ENCODE peak calls at places on chromosomes 16 and 17, in six cellular contexts. One of them, this sample, is unnamed.

GRCh38 chr16:85570735-85571562 is 42.2 kb upstream of the GSE1 start:
- DNase-seq in lower lobe of right lung: peak
- DNase-seq in cardiac muscle cell: no peak
- DNase-seq in Peyer's patch: no peak
- DNase-seq in colonic mucosa: no peak
- DNase-seq in thoracic aorta: no peak
- DNase-seq in this sample: no peak

GRCh38 chr17:78563189-78564145 is 13.7 kb downstream of the DNAH17 start:
- DNase-seq in lower lobe of right lung: no peak
- DNase-seq in cardiac muscle cell: no peak
- DNase-seq in Peyer's patch: no peak
- DNase-seq in colonic mucosa: no peak
- DNase-seq in thoracic aorta: no peak
- DNase-seq in this sample: no peak

GRCh38 chr16:89574681-89575246 is 794 bp upstream of the CPNE7 start:
- DNase-seq in lower lobe of right lung: peak
- DNase-seq in cardiac muscle cell: peak
- DNase-seq in Peyer's patch: peak
- DNase-seq in colonic mucosa: peak
- DNase-seq in thoracic aorta: no peak
- DNase-seq in this sample: peak

GRCh38 chr17:32627233-32628008 is 140.6 kb downstream of the CDK5R1 start:
- DNase-seq in lower lobe of right lung: no peak
- DNase-seq in cardiac muscle cell: no peak
- DNase-seq in Peyer's patch: no peak
- DNase-seq in colonic mucosa: no peak
- DNase-seq in thoracic aorta: no peak
- DNase-seq in this sample: no peak

GRCh38 chr17:65122836-65123756 is 14.1 kb upstream of the RGS9 start:
- DNase-seq in lower lobe of right lung: peak
- DNase-seq in cardiac muscle cell: peak
- DNase-seq in Peyer's patch: peak
- DNase-seq in colonic mucosa: peak
- DNase-seq in thoracic aorta: peak
- DNase-seq in this sample: peak

GRCh38 chr17:69761767-69762321 is 313.2 kb upstream of the KCNJ16 start:
- DNase-seq in lower lobe of right lung: no peak
- DNase-seq in cardiac muscle cell: no peak
- DNase-seq in Peyer's patch: no peak
- DNase-seq in colonic mucosa: no peak
- DNase-seq in thoracic aorta: no peak
- DNase-seq in this sample: peak

GRCh38 chr17:42407289-42407836 is 15.7 kb downstream of the CAVIN1 start:
- DNase-seq in lower lobe of right lung: peak
- DNase-seq in cardiac muscle cell: peak
- DNase-seq in Peyer's patch: peak
- DNase-seq in colonic mucosa: peak
- DNase-seq in thoracic aorta: peak
- DNase-seq in this sample: peak

GRCh38 chr16:50152386-50152806 is 710 bp upstream of the TENT4B start:
- DNase-seq in lower lobe of right lung: no peak
- DNase-seq in cardiac muscle cell: peak
- DNase-seq in Peyer's patch: no peak
- DNase-seq in colonic mucosa: peak
- DNase-seq in thoracic aorta: no peak
- DNase-seq in this sample: peak

GRCh38 chr17:81939218-81939617 is 2.1 kb upstream of the PYCR1 start:
- DNase-seq in lower lobe of right lung: no peak
- DNase-seq in cardiac muscle cell: no peak
- DNase-seq in Peyer's patch: no peak
- DNase-seq in colonic mucosa: no peak
- DNase-seq in thoracic aorta: no peak
- DNase-seq in this sample: no peak

GRCh38 chr17:42050360-42051012 is at the start of gene C17orf113:
- DNase-seq in lower lobe of right lung: peak
- DNase-seq in cardiac muscle cell: peak
- DNase-seq in Peyer's patch: peak
- DNase-seq in colonic mucosa: peak
- DNase-seq in thoracic aorta: no peak
- DNase-seq in this sample: peak

GRCh38 chr17:18166894-18167293 is 16.7 kb upstream of the ALKBH5 start:
- DNase-seq in lower lobe of right lung: no peak
- DNase-seq in cardiac muscle cell: no peak
- DNase-seq in Peyer's patch: no peak
- DNase-seq in colonic mucosa: no peak
- DNase-seq in thoracic aorta: no peak
- DNase-seq in this sample: no peak

GRCh38 chr17:9880582-9880999 is 24.5 kb downstream of the RCVRN start:
- DNase-seq in lower lobe of right lung: no peak
- DNase-seq in cardiac muscle cell: no peak
- DNase-seq in Peyer's patch: no peak
- DNase-seq in colonic mucosa: no peak
- DNase-seq in thoracic aorta: no peak
- DNase-seq in this sample: peak

GRCh38 chr17:69427486-69428197 is 13.1 kb downstream of the MAP2K6 start:
- DNase-seq in lower lobe of right lung: no peak
- DNase-seq in cardiac muscle cell: no peak
- DNase-seq in Peyer's patch: no peak
- DNase-seq in colonic mucosa: no peak
- DNase-seq in thoracic aorta: no peak
- DNase-seq in this sample: no peak

GRCh38 chr17:81180836-81181810 is 15.1 kb upstream of the AATK start:
- DNase-seq in lower lobe of right lung: no peak
- DNase-seq in cardiac muscle cell: no peak
- DNase-seq in Peyer's patch: no peak
- DNase-seq in colonic mucosa: no peak
- DNase-seq in thoracic aorta: no peak
- DNase-seq in this sample: no peak

GRCh38 chr17:31147507-31148202 is 52.9 kb downstream of the NF1 start:
- DNase-seq in lower lobe of right lung: no peak
- DNase-seq in cardiac muscle cell: no peak
- DNase-seq in Peyer's patch: no peak
- DNase-seq in colonic mucosa: no peak
- DNase-seq in thoracic aorta: no peak
- DNase-seq in this sample: no peak

GRCh38 chr17:80254396-80255241 is 6.0 kb upstream of the RNF213 start:
- DNase-seq in lower lobe of right lung: no peak
- DNase-seq in cardiac muscle cell: no peak
- DNase-seq in Peyer's patch: no peak
- DNase-seq in colonic mucosa: peak
- DNase-seq in thoracic aorta: peak
- DNase-seq in this sample: peak

GRCh38 chr17:63772801-63773271 is 561 bp downstream of the CCDC47 start:
- DNase-seq in lower lobe of right lung: no peak
- DNase-seq in cardiac muscle cell: peak
- DNase-seq in Peyer's patch: no peak
- DNase-seq in colonic mucosa: peak
- DNase-seq in thoracic aorta: no peak
- DNase-seq in this sample: no peak

GRCh38 chr16:22198547-22199293 is 7.4 kb upstream of the EEF2K start:
- DNase-seq in lower lobe of right lung: no peak
- DNase-seq in cardiac muscle cell: no peak
- DNase-seq in Peyer's patch: no peak
- DNase-seq in colonic mucosa: no peak
- DNase-seq in thoracic aorta: no peak
- DNase-seq in this sample: no peak

GRCh38 chr16:51968756-51969155 is 578.2 kb downstream of the TOX3 start:
- DNase-seq in lower lobe of right lung: no peak
- DNase-seq in cardiac muscle cell: no peak
- DNase-seq in Peyer's patch: no peak
- DNase-seq in colonic mucosa: no peak
- DNase-seq in thoracic aorta: no peak
- DNase-seq in this sample: no peak

GRCh38 chr16:9859706-9860105 is 322.5 kb downstream of the GRIN2A start:
- DNase-seq in lower lobe of right lung: no peak
- DNase-seq in cardiac muscle cell: no peak
- DNase-seq in Peyer's patch: no peak
- DNase-seq in colonic mucosa: no peak
- DNase-seq in thoracic aorta: no peak
- DNase-seq in this sample: no peak

GRCh38 chr16:14955546-14956231 is 18.4 kb downstream of the NPIPA1 start:
- DNase-seq in lower lobe of right lung: no peak
- DNase-seq in cardiac muscle cell: no peak
- DNase-seq in Peyer's patch: peak
- DNase-seq in colonic mucosa: peak
- DNase-seq in thoracic aorta: no peak
- DNase-seq in this sample: no peak

GRCh38 chr17:40168262-40168832 is 8.9 kb upstream of the RAPGEFL1 start:
- DNase-seq in lower lobe of right lung: no peak
- DNase-seq in cardiac muscle cell: peak
- DNase-seq in Peyer's patch: no peak
- DNase-seq in colonic mucosa: peak
- DNase-seq in thoracic aorta: no peak
- DNase-seq in this sample: peak

GRCh38 chr17:6374271-6374691 is 60.6 kb downstream of the AIPL1 start:
- DNase-seq in lower lobe of right lung: no peak
- DNase-seq in cardiac muscle cell: no peak
- DNase-seq in Peyer's patch: no peak
- DNase-seq in colonic mucosa: peak
- DNase-seq in thoracic aorta: no peak
- DNase-seq in this sample: peak

GRCh38 chr17:60720763-60721531 is 43.3 kb downstream of the BCAS3 start:
- DNase-seq in lower lobe of right lung: no peak
- DNase-seq in cardiac muscle cell: peak
- DNase-seq in Peyer's patch: no peak
- DNase-seq in colonic mucosa: peak
- DNase-seq in thoracic aorta: no peak
- DNase-seq in this sample: peak

GRCh38 chr16:11085025-11085485 is 140.7 kb downstream of the CLEC16A start:
- DNase-seq in lower lobe of right lung: no peak
- DNase-seq in cardiac muscle cell: no peak
- DNase-seq in Peyer's patch: no peak
- DNase-seq in colonic mucosa: no peak
- DNase-seq in thoracic aorta: no peak
- DNase-seq in this sample: no peak
- H3K27ac ChIP-seq in lower lobe of right lung: peak
- H3K27ac ChIP-seq in cardiac muscle cell: peak
- H3K27ac ChIP-seq in Peyer's patch: peak
- H3K27ac ChIP-seq in colonic mucosa: no peak
- H3K27ac ChIP-seq in thoracic aorta: no peak
- H3K27ac ChIP-seq in this sample: no peak

GRCh38 chr16:65343556-65343955 is 221.7 kb upstream of the CDH11 start:
- DNase-seq in lower lobe of right lung: no peak
- DNase-seq in cardiac muscle cell: no peak
- DNase-seq in Peyer's patch: no peak
- DNase-seq in colonic mucosa: no peak
- DNase-seq in thoracic aorta: no peak
- DNase-seq in this sample: no peak

GRCh38 chr16:65339062-65339461 is 217.2 kb upstream of the CDH11 start:
- DNase-seq in lower lobe of right lung: no peak
- DNase-seq in cardiac muscle cell: no peak
- DNase-seq in Peyer's patch: no peak
- DNase-seq in colonic mucosa: no peak
- DNase-seq in thoracic aorta: no peak
- DNase-seq in this sample: no peak

GRCh38 chr16:65342231-65342866 is 220.5 kb upstream of the CDH11 start:
- DNase-seq in lower lobe of right lung: no peak
- DNase-seq in cardiac muscle cell: no peak
- DNase-seq in Peyer's patch: no peak
- DNase-seq in colonic mucosa: no peak
- DNase-seq in thoracic aorta: no peak
- DNase-seq in this sample: no peak
- TF ChIP-seq CTCF in lower lobe of right lung: no peak
- TF ChIP-seq CTCF in cardiac muscle cell: peak
- TF ChIP-seq CTCF in Peyer's patch: no peak
- TF ChIP-seq CTCF in colonic mucosa: no peak
- TF ChIP-seq CTCF in thoracic aorta: no peak
- TF ChIP-seq CTCF in this sample: no peak

GRCh38 chr17:77393274-77393600 is 252.5 kb downstream of the SEC14L1 start:
- DNase-seq in lower lobe of right lung: no peak
- DNase-seq in cardiac muscle cell: no peak
- DNase-seq in Peyer's patch: no peak
- DNase-seq in colonic mucosa: no peak
- DNase-seq in thoracic aorta: no peak
- DNase-seq in this sample: no peak

GRCh38 chr17:77390870-77391269 is 250.1 kb downstream of the SEC14L1 start:
- DNase-seq in lower lobe of right lung: no peak
- DNase-seq in cardiac muscle cell: no peak
- DNase-seq in Peyer's patch: no peak
- DNase-seq in colonic mucosa: no peak
- DNase-seq in thoracic aorta: no peak
- DNase-seq in this sample: no peak

GRCh38 chr17:77393867-77394539 is 253.2 kb downstream of the SEC14L1 start:
- DNase-seq in lower lobe of right lung: no peak
- DNase-seq in cardiac muscle cell: no peak
- DNase-seq in Peyer's patch: no peak
- DNase-seq in colonic mucosa: no peak
- DNase-seq in thoracic aorta: no peak
- DNase-seq in this sample: no peak

GRCh38 chr17:77391668-77392375 is 251.1 kb downstream of the SEC14L1 start:
- DNase-seq in lower lobe of right lung: no peak
- DNase-seq in cardiac muscle cell: no peak
- DNase-seq in Peyer's patch: no peak
- DNase-seq in colonic mucosa: peak
- DNase-seq in thoracic aorta: peak
- DNase-seq in this sample: no peak

GRCh38 chr17:77392376-77393273 is 251.9 kb downstream of the SEC14L1 start:
- DNase-seq in lower lobe of right lung: no peak
- DNase-seq in cardiac muscle cell: peak
- DNase-seq in Peyer's patch: peak
- DNase-seq in colonic mucosa: peak
- DNase-seq in thoracic aorta: no peak
- DNase-seq in this sample: no peak
- H3K27ac ChIP-seq in lower lobe of right lung: peak
- H3K27ac ChIP-seq in cardiac muscle cell: peak
- H3K27ac ChIP-seq in Peyer's patch: peak
- H3K27ac ChIP-seq in colonic mucosa: peak
- H3K27ac ChIP-seq in thoracic aorta: peak
- H3K27ac ChIP-seq in this sample: peak

DNA sequence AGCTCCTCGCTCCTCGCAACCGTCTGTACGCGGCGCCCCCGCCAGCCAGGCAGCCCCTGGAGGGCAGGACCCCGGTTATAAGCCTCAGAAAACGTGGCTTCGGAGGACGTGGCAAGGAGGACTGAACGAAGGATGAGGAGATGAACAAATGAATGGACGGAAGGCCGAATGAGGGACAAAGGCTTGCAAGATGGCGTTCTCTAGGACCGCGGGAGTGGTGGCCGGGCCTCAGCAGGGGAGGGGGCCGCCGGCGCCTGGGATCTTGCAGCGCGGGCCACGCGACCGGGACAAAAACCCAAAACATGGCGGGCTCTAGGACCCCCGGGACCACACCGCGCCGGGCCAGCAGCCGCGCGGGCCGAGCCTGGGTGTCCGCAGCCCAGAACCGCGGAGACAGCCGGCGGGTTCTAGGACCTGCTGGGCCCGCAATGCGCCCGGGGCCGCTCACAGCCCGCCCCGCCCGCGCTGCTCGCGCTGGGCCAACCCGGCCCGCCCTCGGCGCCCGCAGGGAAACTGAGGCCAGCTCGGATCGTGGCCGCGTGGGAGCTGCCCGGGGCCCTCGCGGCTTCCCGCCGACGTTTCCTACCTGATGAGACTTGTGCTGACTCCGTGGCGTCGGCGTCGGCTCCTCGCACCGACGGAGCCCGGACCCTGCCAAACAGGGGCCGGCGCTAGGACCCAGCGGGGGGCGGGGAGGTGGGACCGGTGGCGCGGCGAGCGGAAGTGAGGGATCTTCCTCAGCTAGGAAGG is 792 bp downstream of the ZNF668 start:
- DNase-seq in lower lobe of right lung: peak
- DNase-seq in cardiac muscle cell: peak
- DNase-seq in Peyer's patch: peak
- DNase-seq in colonic mucosa: peak
- DNase-seq in thoracic aorta: peak
- DNase-seq in this sample: peak
- TF ChIP-seq CTCF in lower lobe of right lung: no peak
- TF ChIP-seq CTCF in cardiac muscle cell: no peak
- TF ChIP-seq CTCF in Peyer's patch: no peak
- TF ChIP-seq CTCF in colonic mucosa: no peak
- TF ChIP-seq CTCF in thoracic aorta: no peak
- TF ChIP-seq CTCF in this sample: no peak